ENCODE peak calls at places on chromosomes 13 and 19, in nine cellular contexts. R is upper lobe of left lung, T is transverse colon, K is K562, O is A549, G is tibial nerve, C is GM12878, A is ovary, X is stomach. Q is an unnamed sample.

GRCh38 chr19:19071897-19072296 is 8.1 kb downstream of the SLC25A42 start:
- DNase-seq in O (no peak), K (no peak), G (no peak), X (no peak), T (no peak), C (no peak), A (no peak), R (no peak), Q (no peak)

GRCh38 chr19:4184718-4185352 is 2.3 kb downstream of the ANKRD24 start:
- DNase-seq in O (no peak), T (no peak), A (no peak), G (no peak), C (no peak), K (no peak), X (no peak), R (no peak), Q (no peak)

GRCh38 chr19:47081095-47081494 is 32.5 kb downstream of the ZC3H4 start:
- DNase-seq in C (no peak), G (no peak), X (no peak), K (no peak), O (no peak), R (no peak), A (no peak), T (no peak), Q (no peak)

GRCh38 chr13:25489238-25489637 is 117.5 kb downstream of the ATP8A2 start:
- DNase-seq in O (no peak), X (no peak), T (no peak), R (peak), A (no peak), G (no peak), K (no peak), C (no peak), Q (no peak)

GRCh38 chr19:4598712-4599111 is 39.2 kb upstream of the SEMA6B start:
- DNase-seq in K (no peak), G (no peak), C (no peak), T (no peak), X (no peak), A (no peak), O (no peak), R (peak), Q (no peak)

GRCh38 chr13:66574606-66575005 is 655.5 kb downstream of the PCDH9 start:
- DNase-seq in O (no peak), X (no peak), T (no peak), R (no peak), G (no peak), A (no peak), C (no peak), K (no peak), Q (no peak)

GRCh38 chr13:98275711-98276171 is 98.7 kb upstream of the RNF113B start:
- DNase-seq in K (no peak), R (no peak), A (no peak), C (no peak), G (no peak), X (no peak), O (no peak), T (no peak), Q (no peak)

GRCh38 chr13:19834704-19835103 is 28.7 kb downstream of the ZMYM5 start:
- DNase-seq in C (no peak), O (no peak), T (no peak), K (no peak), G (no peak), X (no peak), A (no peak), R (no peak), Q (no peak)

GRCh38 chr13:24127116-24127631 is 33.3 kb upstream of the SPATA13 start:
- DNase-seq in R (no peak), X (peak), O (peak), A (no peak), C (peak), G (no peak), T (peak), K (no peak), Q (no peak)

GRCh38 chr13:110554227-110554836 is 7.2 kb downstream of the RAB20 start:
- DNase-seq in C (no peak), T (no peak), R (no peak), A (no peak), X (no peak), G (no peak), O (no peak), K (no peak), Q (no peak)

GRCh38 chr13:110554946-110555345 is 6.6 kb downstream of the RAB20 start:
- DNase-seq in C (no peak), K (no peak), R (no peak), O (no peak), A (no peak), T (no peak), G (no peak), X (no peak), Q (peak)

GRCh38 chr13:110556224-110556606 is 5.3 kb downstream of the RAB20 start:
- DNase-seq in G (no peak), O (no peak), T (no peak), R (no peak), A (no peak), X (no peak), K (no peak), C (no peak), Q (peak)

GRCh38 chr13:110557082-110557481 is 4.4 kb downstream of the RAB20 start:
- DNase-seq in O (no peak), G (no peak), A (no peak), K (no peak), R (no peak), C (no peak), X (no peak), T (no peak), Q (peak)

DNA sequence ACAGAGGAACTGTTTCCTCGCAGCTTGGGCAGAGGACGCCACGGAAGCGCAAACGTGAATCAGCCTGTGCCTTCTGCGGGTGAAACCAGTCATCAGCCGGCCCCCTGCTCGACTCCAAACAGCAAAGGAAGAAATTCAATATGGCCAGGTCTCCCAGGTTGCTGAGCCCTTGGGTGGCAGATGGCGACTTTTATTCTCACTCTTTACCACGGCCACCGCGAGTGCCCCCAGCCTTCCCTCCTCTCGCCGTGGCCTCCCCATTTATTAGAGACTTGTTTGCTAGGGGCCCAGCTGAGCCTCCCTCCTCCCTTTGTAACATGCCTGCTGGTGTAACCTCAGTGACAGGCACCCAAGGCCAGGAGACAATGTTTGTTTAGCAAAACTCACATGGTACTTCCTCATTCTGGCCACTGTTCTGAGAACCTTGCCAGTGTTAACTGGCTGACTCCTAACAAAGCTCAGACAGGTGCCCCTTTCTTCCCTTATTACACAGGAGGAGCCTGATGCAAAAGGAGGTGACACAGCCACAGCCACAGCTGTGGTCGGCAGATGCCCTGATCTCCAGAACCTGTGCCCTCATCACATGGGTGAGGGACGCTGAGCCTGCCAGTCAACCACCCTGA is 5.8 kb downstream of the RAB20 start:
- DNase-seq in T (peak), K (no peak), A (no peak), R (no peak), O (peak), X (peak), C (no peak), G (no peak), Q (peak)
- TF ChIP-seq EP300 in T (no peak), K (no peak), A (no peak), R (no peak), O (no peak), X (no peak), C (no peak), G (no peak), Q (no peak)

DNA sequence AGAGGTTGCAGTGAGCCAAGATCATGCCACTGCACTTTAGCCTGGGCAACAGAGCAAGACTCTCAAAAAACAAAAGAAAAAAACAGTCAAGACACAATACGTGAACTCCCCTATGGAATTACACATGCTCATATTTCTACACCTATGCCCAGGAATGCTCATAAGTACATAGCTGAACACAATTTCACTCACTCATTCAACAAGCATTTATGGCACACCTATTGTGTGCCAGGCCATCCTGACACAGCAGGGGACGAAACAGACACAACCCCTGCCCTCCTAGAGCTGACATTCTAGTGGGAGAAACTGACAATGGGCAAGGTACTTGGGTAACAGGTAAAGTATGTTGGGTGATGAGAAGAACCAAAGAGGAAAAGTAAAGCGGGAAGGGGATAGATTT is 9.5 kb downstream of the AXL start:
- DNase-seq in R (no peak), C (no peak), G (no peak), K (no peak), X (no peak), A (no peak), O (no peak), T (no peak), Q (no peak)
- TF ChIP-seq POLR2A in R (no peak), C (no peak), G (no peak), K (no peak), X (no peak), A (no peak), O (no peak), T (no peak), Q (no peak)

GRCh38 chr19:45664575-45664974 is 3.4 kb upstream of the GIPR start:
- DNase-seq in A (no peak), O (no peak), C (no peak), G (no peak), T (peak), K (no peak), X (no peak), R (no peak), Q (no peak)

GRCh38 chr19:45670670-45671453 is 2.8 kb downstream of the GIPR start:
- DNase-seq in R (peak), O (peak), T (peak), K (peak), G (no peak), X (peak), A (peak), C (peak), Q (no peak)

GRCh38 chr19:45668342-45668871 is 386 bp downstream of the GIPR start:
- DNase-seq in T (peak), X (peak), K (no peak), A (no peak), R (peak), C (no peak), O (no peak), G (no peak), Q (no peak)

GRCh38 chr19:45663800-45664199 is 4.2 kb upstream of the GIPR start:
- DNase-seq in T (no peak), K (no peak), G (no peak), A (no peak), R (no peak), C (no peak), X (no peak), O (no peak), Q (no peak)

GRCh38 chr19:45667620-45668341 is at the start of gene GIPR:
- DNase-seq in T (peak), R (peak), G (no peak), A (no peak), C (no peak), K (peak), X (peak), O (peak), Q (no peak)
- TF ChIP-seq EP300 in T (no peak), R (no peak), G (no peak), A (no peak), C (no peak), K (no peak), X (no peak), O (no peak), Q (no peak)

GRCh38 chr19:41226053-41226873 is 7.2 kb downstream of the AXL start:
- DNase-seq in C (no peak), G (peak), T (peak), A (peak), R (peak), K (peak), X (peak), O (peak), Q (peak)
- TF ChIP-seq POLR2A in C (no peak), G (no peak), T (peak), A (no peak), R (no peak), K (no peak), X (no peak), O (no peak), Q (no peak)

GRCh38 chr13:113074401-113074800 is 31.2 kb upstream of the F7 start:
- DNase-seq in G (no peak), O (no peak), C (no peak), K (no peak), A (no peak), X (no peak), T (no peak), R (peak), Q (no peak)
- TF ChIP-seq EP300 in G (no peak), O (no peak), C (no peak), K (no peak), A (no peak), X (no peak), T (no peak), R (no peak), Q (no peak)

GRCh38 chr19:48795055-48795854 is 15.6 kb downstream of the BCAT2 start:
- DNase-seq in A (peak), K (peak), R (peak), O (peak), C (peak), T (peak), G (peak), X (peak), Q (peak)
- TF ChIP-seq POLR2A in A (peak), K (peak), R (no peak), O (no peak), C (peak), T (peak), G (peak), X (no peak), Q (no peak)

DNA sequence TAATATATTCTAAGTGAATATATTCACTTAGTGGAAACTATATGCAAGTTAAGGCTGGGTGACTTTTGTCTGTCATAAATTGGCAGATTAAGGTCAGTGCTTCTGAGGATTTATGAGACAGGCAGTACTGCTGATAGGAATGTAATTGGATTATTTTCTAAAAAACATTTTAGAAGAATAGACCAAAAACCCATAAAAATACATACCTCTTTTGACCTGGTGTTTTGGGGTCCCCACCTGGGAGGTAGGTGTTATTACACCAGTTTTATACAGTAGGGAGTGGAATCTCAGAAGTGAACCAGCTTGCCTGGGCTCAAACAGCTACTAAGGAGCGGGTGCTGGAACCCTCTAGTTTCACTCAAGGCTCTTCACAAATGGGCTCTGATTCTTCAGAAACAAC is 25.3 kb downstream of the COG3 start:
- DNase-seq in G (no peak), A (no peak), X (no peak), O (peak), K (no peak), R (no peak), C (no peak), T (no peak), Q (no peak)
- TF ChIP-seq EP300 in G (no peak), A (no peak), X (no peak), O (no peak), K (no peak), R (no peak), C (no peak), T (no peak), Q (no peak)

Q was measured in sigmoid colon.